ENCODE peak calls at places on chromosomes 13 and 19, in five cellular contexts. E is ureter, H is NCI-H2081, L is dorsolateral prefrontal cortex, O is RWPE1. F is an unnamed sample.

GRCh38 chr19:5691205-5691929 is 1.3 kb downstream of the RPL36 start:
- DNase-seq in H (peak), L (no peak), E (peak), O (peak), F (peak)

GRCh38 chr13:40187324-40187795 is 479.1 kb downstream of the FOXO1 start:
- DNase-seq in L (no peak), E (no peak), H (no peak), O (no peak), F (no peak)

GRCh38 chr19:38263696-38264485 is 482 bp upstream of the SPINT2 start:
- DNase-seq in O (peak), L (peak), E (peak), H (peak), F (peak)

GRCh38 chr19:31110331-31110730 is 238.9 kb downstream of the TSHZ3 start:
- DNase-seq in O (no peak), H (no peak), E (no peak), L (no peak), F (no peak)

GRCh38 chr13:37418490-37418889 is 180.1 kb downstream of the POSTN start:
- DNase-seq in L (no peak), O (no peak), H (no peak), E (no peak), F (no peak)

GRCh38 chr13:74047925-74048324 is 86.3 kb downstream of the KLF12 start:
- DNase-seq in L (no peak), O (peak), E (no peak), H (no peak), F (peak)

GRCh38 chr19:48598996-48599626 is 7.4 kb upstream of the SPACA4 start:
- DNase-seq in E (no peak), L (no peak), O (no peak), H (no peak), F (no peak)

GRCh38 chr13:29103036-29103800 is 283.1 kb downstream of the MTUS2 start:
- DNase-seq in O (no peak), E (no peak), H (no peak), L (no peak), F (no peak)

GRCh38 chr13:98802999-98803666 is 50.7 kb upstream of the SLC15A1 start:
- DNase-seq in E (no peak), L (no peak), H (no peak), O (no peak), F (no peak)

GRCh38 chr13:27631156-27631555 is 9.5 kb downstream of the POLR1D start:
- DNase-seq in L (no peak), E (no peak), O (no peak), H (no peak), F (no peak)

GRCh38 chr19:39915848-39916215 is 18.6 kb downstream of the FCGBP start:
- DNase-seq in H (no peak), E (no peak), O (no peak), L (no peak), F (no peak)

GRCh38 chr19:31356587-31357314 is 7.5 kb upstream of the TSHZ3 start:
- DNase-seq in E (no peak), O (no peak), L (no peak), H (no peak), F (no peak)

GRCh38 chr19:38209671-38210457 is 14.2 kb downstream of the DPF1 start:
- DNase-seq in E (peak), H (no peak), L (peak), O (no peak), F (no peak)

GRCh38 chr19:28168557-28168956 is 1044.4 kb downstream of the UQCRFS1 start:
- DNase-seq in L (no peak), O (no peak), H (no peak), E (no peak), F (no peak)

GRCh38 chr13:27006519-27007161 is 165.0 kb downstream of the USP12 start:
- DNase-seq in L (peak), H (peak), E (peak), O (no peak), F (no peak)

GRCh38 chr19:48568345-48568886 is 16.4 kb downstream of the SULT2B1 start:
- DNase-seq in O (peak), H (no peak), L (peak), E (peak), F (peak)

GRCh38 chr13:85816413-85816812 is 17.2 kb upstream of the SLITRK6 start:
- DNase-seq in L (no peak), O (peak), H (no peak), E (no peak), F (no peak)

GRCh38 chr13:27792393-27793218 is at the start of gene GSX1:
- DNase-seq in E (peak), O (peak), H (no peak), L (peak), F (no peak)

F was measured in LoVo.